ENCODE peak calls at places on chromosomes 5 and 9, in five cellular contexts. E, Z, D, V and N are unnamed samples.

GRCh38 chr5:118224546-118224945 is 763.8 kb downstream of the DTWD2 start:
- DNase-seq in E (no peak), Z (no peak), D (no peak), V (no peak), N (no peak)

GRCh38 chr5:169164481-169164925 is 136.4 kb downstream of the SLIT3 start:
- DNase-seq in E (peak; percentile 98), Z (no peak), D (no peak), V (no peak), N (no peak)

GRCh38 chr9:113215142-113215541 is 5.9 kb downstream of the FKBP15 start:
- DNase-seq in E (peak; percentile 56), Z (no peak), D (no peak), V (no peak), N (no peak)

GRCh38 chr9:82526629-82527028 is 536.3 kb downstream of the RASEF start:
- DNase-seq in E (no peak), Z (no peak), D (no peak), V (no peak), N (no peak)

GRCh38 chr9:107737987-107738743 is 248.6 kb upstream of the KLF4 start:
- DNase-seq in E (peak; percentile 86), Z (no peak), D (peak; percentile 88), V (no peak), N (no peak)

GRCh38 chr5:1875843-1876671 is 6.7 kb downstream of the IRX4 start:
- DNase-seq in E (no peak), Z (no peak), D (no peak), V (no peak), N (no peak)

GRCh38 chr5:126680215-126680817 is 79.6 kb downstream of the PHAX start:
- DNase-seq in E (no peak), Z (no peak), D (no peak), V (no peak), N (no peak)

GRCh38 chr5:83096660-83097334 is 19.4 kb downstream of the XRCC4 start:
- DNase-seq in E (no peak), Z (no peak), D (no peak), V (no peak), N (no peak)

GRCh38 chr9:130659699-130660248 is 4.6 kb upstream of the PRDM12 start:
- DNase-seq in E (no peak), Z (no peak), D (no peak), V (no peak), N (no peak)

GRCh38 chr5:134189031-134189430 is 12.3 kb upstream of the SKP1 start:
- DNase-seq in E (no peak), Z (no peak), D (no peak), V (no peak), N (no peak)

GRCh38 chr5:73633060-73633459 is 7.1 kb downstream of the ARHGEF28 start:
- DNase-seq in E (no peak), Z (no peak), D (no peak), V (no peak), N (no peak)

GRCh38 chr9:33202018-33202417 is 34.9 kb upstream of the B4GALT1 start:
- DNase-seq in E (no peak), Z (no peak), D (no peak), V (no peak), N (no peak)
- H3K27ac ChIP-seq in E (no peak overlapping the region), Z (no peak overlapping the region), D (no peak overlapping the region), V (no peak overlapping the region), N (no peak overlapping the region)

GRCh38 chr5:113062869-113063508 is 86.4 kb downstream of the DCP2 start:
- DNase-seq in E (no peak), Z (no peak), D (no peak), V (no peak), N (no peak)
- H3K27ac ChIP-seq in E (no peak overlapping the region), Z (no peak overlapping the region), D (no peak overlapping the region), V (no peak overlapping the region), N (no peak overlapping the region)

GRCh38 chr5:95729115-95730010 is 1.8 kb upstream of the RHOBTB3 start:
- DNase-seq in E (no peak), Z (no peak), D (no peak), V (no peak), N (no peak)

GRCh38 chr5:95725937-95726810 is 5.0 kb upstream of the RHOBTB3 start:
- DNase-seq in E (no peak), Z (no peak), D (no peak), V (no peak), N (no peak)

GRCh38 chr5:95726811-95727763 is 4.0 kb upstream of the RHOBTB3 start:
- DNase-seq in E (no peak), Z (no peak), D (no peak), V (no peak), N (no peak)

GRCh38 chr5:95728494-95729114 is 2.5 kb upstream of the RHOBTB3 start:
- DNase-seq in E (no peak), Z (no peak), D (no peak), V (peak; percentile 27), N (no peak)

DNA sequence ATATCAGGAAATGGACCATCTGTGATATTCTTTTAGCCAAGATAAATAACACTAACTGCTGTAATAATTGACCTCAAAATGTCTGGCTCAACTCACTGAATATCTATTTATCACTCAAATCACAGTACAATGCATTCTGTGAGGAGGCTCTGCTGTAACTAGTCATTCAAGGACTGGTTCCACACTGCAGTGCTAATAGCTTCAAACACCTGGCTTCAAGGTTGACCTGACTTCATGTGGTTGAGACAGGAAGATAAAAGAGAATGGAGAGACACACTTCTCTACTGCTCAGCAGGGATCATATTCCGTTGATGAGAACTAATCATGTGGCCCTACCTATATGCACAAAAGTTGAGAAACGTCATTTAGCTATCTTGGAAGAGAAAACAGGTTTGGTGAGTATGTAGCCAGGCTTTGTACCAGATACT is 3.4 kb upstream of the RHOBTB3 start:
- DNase-seq in E (peak; percentile 51), Z (no peak), D (no peak), V (peak; percentile 27), N (no peak)
- H3K27ac ChIP-seq in E (no peak overlapping the region), Z (no peak overlapping the region), D (peak overlapping the region; percentile 25), V (no peak overlapping the region), N (no peak overlapping the region)

GRCh38 chr9:121883281-121884056 is 209.6 kb downstream of the TTLL11 start:
- DNase-seq in E (no peak), Z (no peak), D (no peak), V (no peak), N (no peak)
- H3K27ac ChIP-seq in E (no peak overlapping the region), Z (no peak overlapping the region), D (no peak overlapping the region), V (no peak overlapping the region), N (no peak overlapping the region)